ENCODE peak calls at places on chromosomes 16 and 17, in nine cellular contexts. D is CD4-positive, alpha-beta T cell; Q is progenitor cell of endocrine pancreas; Y is HFFc6; V is AG04450; T is mammary epithelial cell; N is A549; F is LNCaP clone FGC; C is omental fat pad. A is an unnamed sample.
A peak's percentile ranks its signal among the peaks of the same experiment; 100 is the strongest.

GRCh38 chr17:62931101-62931500 is 34.9 kb upstream of the TANC2 start:
- DNase-seq in D (no peak), Q (no peak), Y (no peak), V (no peak), T (no peak), N (no peak), F (no peak), C (no peak), A (no peak)

GRCh38 chr16:2152695-2153506 is 2.7 kb upstream of the TRAF7 start:
- DNase-seq in D (no peak), Q (no peak), Y (no peak), V (no peak), T (peak; percentile 47), N (no peak), F (no peak), C (no peak), A (no peak)

GRCh38 chr17:20033410-20033809 is 24.3 kb downstream of the SPECC1 start:
- DNase-seq in D (no peak), Q (no peak), Y (no peak), V (no peak), T (no peak), N (no peak), F (no peak), C (no peak), A (no peak)

GRCh38 chr16:79848739-79849518 is 248.4 kb upstream of the MAF start:
- DNase-seq in D (no peak), Q (no peak), Y (no peak), V (no peak), T (no peak), N (no peak), F (no peak), C (no peak), A (no peak)

GRCh38 chr17:80743181-80743771 is 198.6 kb downstream of the RPTOR start:
- DNase-seq in D (peak; percentile 32), Q (no peak), Y (no peak), V (no peak), T (peak; percentile 39), N (no peak), F (no peak), C (no peak), A (no peak)

GRCh38 chr16:11260596-11260966 is 4.6 kb upstream of the SOCS1 start:
- DNase-seq in D (no peak), Q (no peak), Y (no peak), V (no peak), T (no peak), N (no peak), F (no peak), C (no peak), A (no peak)

GRCh38 chr16:50449800-50450199 is 81.0 kb upstream of the BRD7 start:
- DNase-seq in D (no peak), Q (no peak), Y (no peak), V (no peak), T (no peak), N (no peak), F (no peak), C (no peak), A (no peak)

GRCh38 chr17:36614081-36614480 is 12.7 kb downstream of the MRM1 start:
- DNase-seq in D (no peak), Q (no peak), Y (no peak), V (no peak), T (no peak), N (no peak), F (no peak), C (no peak), A (no peak)

GRCh38 chr16:9836118-9836736 is 346.0 kb downstream of the GRIN2A start:
- DNase-seq in D (no peak), Q (peak; percentile 37), Y (no peak), V (no peak), T (no peak), N (no peak), F (peak; percentile 4), C (no peak), A (no peak)

GRCh38 chr17:76103274-76104139 is at the start of gene EXOC7:
- DNase-seq in D (peak; percentile 92), Q (peak; percentile 87), Y (peak; percentile 82), V (peak; percentile 68), T (peak; percentile 83), N (peak; percentile 95), F (peak; percentile 56), C (peak; percentile 77), A (peak; percentile 88)

GRCh38 chr16:50742521-50743150 is 750 bp downstream of the CYLD start:
- DNase-seq in D (peak; percentile 20), Q (peak; percentile 29), Y (peak; percentile 55), V (no peak), T (peak; percentile 30), N (no peak), F (no peak), C (no peak), A (no peak)

GRCh38 chr17:61494325-61495160 is 42.3 kb downstream of the TBX4 start:
- DNase-seq in D (no peak), Q (no peak), Y (no peak), V (no peak), T (no peak), N (no peak), F (no peak), C (no peak), A (no peak)

GRCh38 chr17:75840779-75841123 is 3.5 kb downstream of the UNC13D start:
- DNase-seq in D (no peak), Q (no peak), Y (no peak), V (no peak), T (no peak), N (no peak), F (no peak), C (no peak), A (no peak)

GRCh38 chr16:86257546-86257945 is 252.8 kb upstream of the FOXF1 start:
- DNase-seq in D (no peak), Q (no peak), Y (no peak), V (no peak), T (no peak), N (no peak), F (no peak), C (no peak), A (no peak)

GRCh38 chr16:75818491-75818890 is 92.2 kb upstream of the CPHXL start:
- DNase-seq in D (no peak), Q (no peak), Y (no peak), V (no peak), T (no peak), N (no peak), F (no peak), C (no peak), A (no peak)

GRCh38 chr17:50884354-50885311 is 18.5 kb upstream of the TOB1 start:
- DNase-seq in D (no peak), Q (no peak), Y (no peak), V (no peak), T (peak; percentile 63), N (no peak), F (no peak), C (no peak), A (no peak)

GRCh38 chr16:13962232-13962631 is 42.3 kb downstream of the ERCC4 start:
- DNase-seq in D (no peak), Q (no peak), Y (no peak), V (no peak), T (no peak), N (no peak), F (no peak), C (no peak), A (no peak)

GRCh38 chr17:65841116-65841515 is 279.7 kb upstream of the AXIN2 start:
- DNase-seq in D (no peak), Q (no peak), Y (no peak), V (no peak), T (no peak), N (no peak), F (no peak), C (no peak), A (no peak)

GRCh38 chr16:5875416-5875815 is 777.8 kb upstream of the EEF2KMT start:
- DNase-seq in D (no peak), Q (no peak), Y (no peak), V (no peak), T (peak; percentile 27), N (no peak), F (no peak), C (no peak), A (no peak)
- TF ChIP-seq CTCF in D (no peak), Q (no peak), Y (no peak), V (no peak), T (no peak), N (no peak), F (no peak), C (no peak), A (no peak)

GRCh38 chr16:58411336-58411735 is 19.1 kb downstream of the GINS3 start:
- DNase-seq in D (no peak), Q (no peak), Y (no peak), V (no peak), T (no peak), N (no peak), F (no peak), C (no peak), A (no peak)
- TF ChIP-seq CTCF in D (no peak), Q (no peak), Y (no peak), V (no peak), T (no peak), N (no peak), F (no peak), C (no peak), A (no peak)

GRCh38 chr17:39687546-39688474 is at the start of gene PGAP3:
- DNase-seq in D (peak; percentile 72), Q (peak; percentile 71), Y (peak; percentile 87), V (peak; percentile 66), T (peak; percentile 90), N (peak; percentile 99), F (peak; percentile 68), C (peak; percentile 81), A (peak; percentile 85)

GRCh38 chr17:39687101-39687545 is 734 bp downstream of the PGAP3 start:
- DNase-seq in D (no peak), Q (no peak), Y (no peak), V (no peak), T (no peak), N (no peak), F (no peak), C (no peak), A (no peak)

GRCh38 chr17:39688475-39688835 is 598 bp upstream of the PGAP3 start:
- DNase-seq in D (no peak), Q (no peak), Y (no peak), V (no peak), T (peak; percentile 14), N (no peak), F (no peak), C (no peak), A (no peak)

GRCh38 chr17:39684369-39685043 is 3.4 kb downstream of the PGAP3 start:
- DNase-seq in D (no peak), Q (no peak), Y (no peak), V (no peak), T (no peak), N (no peak), F (no peak), C (no peak), A (no peak)

DNA sequence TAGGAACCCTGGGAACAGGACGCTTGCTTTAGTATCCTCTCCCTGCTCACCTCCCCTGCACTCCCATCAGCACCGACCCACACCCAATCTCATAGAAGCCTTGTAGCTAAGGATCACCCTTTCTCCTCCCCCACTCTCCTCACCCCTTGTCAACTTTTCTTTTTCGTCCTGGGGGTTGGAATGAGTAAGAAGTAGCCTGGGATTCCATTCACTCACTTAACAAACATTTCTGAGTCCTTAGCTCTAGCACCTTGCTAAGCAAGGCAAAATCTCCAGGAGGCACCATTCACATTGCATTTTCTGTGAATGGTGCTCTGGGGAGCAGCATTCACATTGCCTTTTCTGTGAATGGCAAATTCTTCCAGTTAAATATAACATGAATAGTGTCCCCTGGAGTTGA is 1.1 kb upstream of the PGAP3 start:
- DNase-seq in D (no peak), Q (no peak), Y (no peak), V (no peak), T (no peak), N (no peak), F (no peak), C (no peak), A (no peak)
- TF ChIP-seq CTCF in D (no peak), Q (no peak), Y (no peak), V (no peak), T (no peak), N (no peak), F (peak; percentile 31), C (no peak), A (no peak)

GRCh38 chr17:45270828-45271418 is 9.0 kb upstream of the SPATA32 start:
- DNase-seq in D (peak; percentile 46), Q (no peak), Y (no peak), V (no peak), T (no peak), N (peak; percentile 68), F (no peak), C (no peak), A (peak; percentile 52)
- TF ChIP-seq CTCF in D (peak; percentile 71), Q (peak; percentile 59), Y (peak; percentile 80), V (peak; percentile 53), T (peak; percentile 47), N (peak; percentile 68), F (peak; percentile 48), C (no peak), A (peak; percentile 53)

A was measured in D721Med.